ENCODE peak calls at places on chromosomes 12 and 14, in ten cellular contexts. Y is heart right ventricle; K is uterus; A is Right ventricle myocardium superior; W is RWPE2; L is stimulated activated CD4-positive, alpha-beta T cell treated with anti-CD3 and anti-CD28 coated beads, TNF-alpha, amount 100 ng/mL, for 4 hours; J is stimulated activated CD8-positive, alpha-beta memory T cell treated with anti-CD3 and anti-CD28 coated beads, Interleukin-7, amount 100 ng/mL, for 24 hours; B is GM12892; O is G401; N is NCI-H748 treated with DMSO at 0.1 percent for 48 hours. F is an unnamed sample.

GRCh38 chr12:122471324-122472226 is 29.2 kb downstream of the ZCCHC8 start:
- DNase-seq in A (no peak), N (peak; percentile 34), Y (no peak), L (no peak), W (no peak), B (no peak), J (no peak), O (peak; percentile 84), K (peak; percentile 18), F (peak; percentile 12)

GRCh38 chr14:21087294-21088091 is 11.0 kb downstream of the ZNF219 start:
- DNase-seq in B (no peak), L (no peak), N (peak; percentile 91), K (no peak), J (no peak), O (peak; percentile 95), W (no peak), A (peak; percentile 61), Y (no peak), F (peak; percentile 67)

GRCh38 chr14:79077096-79077495 is 906.9 kb downstream of the NRXN3 start:
- DNase-seq in Y (no peak), B (no peak), L (no peak), O (no peak), W (no peak), K (no peak), A (no peak), J (no peak), N (no peak), F (no peak)

GRCh38 chr14:89417111-89417468 is at the start of gene FOXN3:
- DNase-seq in Y (peak; percentile 93), A (peak; percentile 95), N (peak; percentile 75), K (peak; percentile 92), W (peak; percentile 88), J (peak; percentile 76), B (peak; percentile 82), O (peak; percentile 91), L (peak; percentile 76), F (peak; percentile 84)

GRCh38 chr12:14716848-14717444 is 20.5 kb upstream of the GUCY2C start:
- DNase-seq in L (no peak), A (no peak), O (peak; percentile 23), K (no peak), B (peak; percentile 21), N (no peak), W (no peak), J (no peak), Y (no peak), F (no peak)

GRCh38 chr12:120902846-120903381 is 1.2 kb downstream of the SPPL3 start:
- DNase-seq in J (no peak), W (no peak), O (no peak), N (no peak), A (no peak), B (no peak), L (no peak), Y (no peak), K (no peak), F (no peak)

GRCh38 chr12:76943004-76943403 is 64.2 kb upstream of the CSRP2 start:
- DNase-seq in A (no peak), Y (no peak), O (peak; percentile 57), N (no peak), B (no peak), W (no peak), K (no peak), J (no peak), L (no peak), F (no peak)

GRCh38 chr12:131723532-131723931 is 12.6 kb downstream of the SFSWAP start:
- DNase-seq in L (no peak), J (no peak), A (no peak), Y (no peak), O (no peak), N (no peak), B (no peak), K (no peak), W (no peak), F (no peak)

F was measured in NCI-H1105.